ENCODE peak calls at places on chromosomes 6 and 20, in eight cellular contexts. V is GM04503; M is BE2C; R is GM13976; O is activated CD8-positive, alpha-beta memory T cell treated with anti-CD3 and anti-CD28 coated beads for 48 hours; Q is activated naive CD4-positive, alpha-beta T cell treated with anti-CD3 and anti-CD28 coated beads for 36 hours; B is AG09319; I is dermis microvascular lymphatic vessel endothelial cell. N is an unnamed sample.
A peak's percentile ranks its signal among the peaks of the same experiment; 100 is the strongest.

GRCh38 chr6:162306616-162307015 is 420.9 kb downstream of the PRKN start:
- DNase-seq in V (no peak), R (no peak), B (no peak), I (no peak), Q (no peak), M (no peak), O (no peak), N (no peak)

GRCh38 chr20:23043376-23043775 is 6.1 kb downstream of the THBD start:
- DNase-seq in O (no peak), B (no peak), I (no peak), R (no peak), Q (no peak), V (no peak), M (no peak), N (no peak)

GRCh38 chr20:50027611-50028105 is 44.9 kb downstream of the SNAI1 start:
- DNase-seq in Q (no peak), B (peak; percentile 80), V (peak; percentile 54), O (no peak), M (peak; percentile 76), I (peak; percentile 98), R (no peak), N (peak; percentile 86)

GRCh38 chr6:154937306-154938244 is 57.5 kb upstream of the TIAM2 start:
- DNase-seq in I (no peak), B (no peak), O (no peak), Q (no peak), V (no peak), R (no peak), M (no peak), N (no peak)

GRCh38 chr6:116070990-116071389 is 10.3 kb upstream of the FRK start:
- DNase-seq in V (no peak), O (no peak), R (no peak), M (no peak), B (no peak), I (no peak), Q (no peak), N (no peak)

GRCh38 chr6:168102093-168102985 is 23.3 kb upstream of the FRMD1 start:
- DNase-seq in B (no peak), O (no peak), M (no peak), V (no peak), Q (no peak), I (no peak), R (no peak), N (no peak)

GRCh38 chr6:36129889-36130671 is at the start of gene MAPK13:
- DNase-seq in V (no peak), M (no peak), R (no peak), B (no peak), I (peak; percentile 41), O (no peak), Q (peak; percentile 76), N (no peak)

GRCh38 chr20:17822039-17822438 is 122.3 kb downstream of the BANF2 start:
- DNase-seq in I (peak; percentile 40), Q (no peak), R (no peak), M (no peak), O (no peak), V (peak; percentile 48), B (peak; percentile 69), N (peak; percentile 62)

GRCh38 chr6:35694462-35694861 is 5.7 kb upstream of the FKBP5 start:
- DNase-seq in M (no peak), R (no peak), Q (no peak), I (peak; percentile 36), B (no peak), V (no peak), O (no peak), N (no peak)

GRCh38 chr6:168280020-168280898 is 39.3 kb downstream of the DACT2 start:
- DNase-seq in O (no peak), Q (no peak), R (no peak), I (no peak), B (no peak), V (no peak), M (no peak), N (no peak)

GRCh38 chr6:71965404-71965803 is 79.1 kb downstream of the RIMS1 start:
- DNase-seq in Q (no peak), M (peak; percentile 11), B (no peak), O (no peak), V (no peak), I (no peak), R (no peak), N (no peak)

GRCh38 chr6:5662797-5663196 is 343.9 kb downstream of the NRN1 start:
- DNase-seq in B (no peak), I (no peak), M (no peak), Q (no peak), V (no peak), O (no peak), R (no peak), N (no peak)

GRCh38 chr6:3318226-3318625 is 59.5 kb downstream of the PSMG4 start:
- DNase-seq in Q (peak; percentile 80), M (no peak), O (peak; percentile 11), I (no peak), B (no peak), V (no peak), R (peak; percentile 51), N (no peak)

GRCh38 chr20:32231847-32232246 is 24.2 kb downstream of the POFUT1 start:
- DNase-seq in O (no peak), I (peak; percentile 37), M (no peak), V (no peak), B (no peak), R (peak; percentile 49), Q (peak; percentile 75), N (no peak)

N was measured in GM04504.